ENCODE peak calls at places on chromosomes 4 and X, in seven cellular contexts. Q, V, D, L, O, C and K are unnamed samples.

GRCh38 chr4:120071192-120071795 is 4.6 kb upstream of the MAD2L1 start:
- DNase-seq in D (peak), Q (peak), V (peak), O (no peak), L (peak), C (peak), K (peak)

GRCh38 chr4:94390804-94391410 is 48.3 kb upstream of the HPGDS start:
- DNase-seq in V (peak), Q (peak), C (peak), O (no peak), L (no peak), D (peak), K (peak)

GRCh38 chrX:12798601-12799000 is 7.4 kb downstream of the PRPS2 start:
- DNase-seq in L (no peak), O (no peak), C (no peak), Q (no peak), V (no peak), D (no peak), K (no peak)

GRCh38 chrX:136209016-136209738 is 42.0 kb downstream of the MAP7D3 start:
- DNase-seq in Q (peak), C (peak), L (no peak), O (peak), V (no peak), D (peak), K (peak)

GRCh38 chr4:12633058-12633651 is 851.0 kb downstream of the RAB28 start:
- DNase-seq in C (peak), D (peak), Q (peak), L (peak), O (peak), V (peak), K (peak)

GRCh38 chr4:143433231-143433630 is 80.3 kb upstream of the SMARCA5 start:
- DNase-seq in V (no peak), O (no peak), D (no peak), Q (no peak), C (no peak), L (no peak), K (peak)

GRCh38 chr4:137414802-137415201 is 117.5 kb downstream of the PCDH18 start:
- DNase-seq in D (no peak), L (no peak), Q (no peak), V (no peak), O (no peak), C (no peak), K (no peak)

GRCh38 chr4:172851534-172851933 is 317.1 kb upstream of the GALNT7 start:
- DNase-seq in C (no peak), V (no peak), L (no peak), D (no peak), Q (no peak), O (no peak), K (no peak)

GRCh38 chrX:70433848-70434351 is 10.7 kb upstream of the DLG3 start:
- DNase-seq in C (peak), L (peak), O (peak), D (peak), Q (peak), V (peak), K (peak)

GRCh38 chr4:88964450-88964849 is 92.5 kb downstream of the FAM13A start:
- DNase-seq in Q (peak), C (no peak), D (no peak), V (no peak), L (peak), O (no peak), K (peak)

GRCh38 chr4:121380448-121381147 is at the start of gene QRFPR:
- DNase-seq in D (no peak), V (no peak), L (no peak), C (peak), Q (no peak), O (peak), K (no peak)

GRCh38 chr4:79210636-79211049 is 115.2 kb downstream of the NAA11 start:
- DNase-seq in Q (no peak), C (no peak), D (no peak), O (no peak), V (no peak), L (no peak), K (no peak)

GRCh38 chr4:16686195-16686594 is 212.2 kb downstream of the LDB2 start:
- DNase-seq in O (no peak), V (no peak), L (no peak), C (no peak), Q (no peak), D (no peak), K (peak)

GRCh38 chr4:160318567-160319220 is 1215.8 kb downstream of the RAPGEF2 start:
- DNase-seq in D (no peak), L (peak), O (no peak), C (no peak), V (no peak), Q (no peak), K (no peak)

GRCh38 chrX:12825801-12826200 is 34.6 kb downstream of the PRPS2 start:
- DNase-seq in O (no peak), Q (no peak), C (no peak), V (no peak), L (peak), D (no peak), K (peak)

GRCh38 chr4:140861359-140862181 is 105.4 kb upstream of the TBC1D9 start:
- DNase-seq in C (peak), V (peak), D (peak), O (peak), Q (peak), L (peak), K (peak)

GRCh38 chr4:16120720-16121119 is 36.9 kb upstream of the PROM1 start:
- DNase-seq in D (no peak), C (no peak), O (no peak), V (no peak), L (no peak), Q (no peak), K (no peak)

GRCh38 chrX:69501433-69501832 is 2.7 kb upstream of the NALF2 start:
- DNase-seq in O (peak), V (peak), C (no peak), L (peak), Q (no peak), D (no peak), K (no peak)

GRCh38 chrX:41009816-41010187 is 75.4 kb upstream of the USP9X start:
- DNase-seq in V (no peak), D (no peak), C (no peak), Q (no peak), O (no peak), L (no peak), K (no peak)

GRCh38 chr4:11505225-11505971 is 76.7 kb upstream of the HS3ST1 start:
- DNase-seq in O (no peak), D (no peak), Q (no peak), V (no peak), L (peak), C (no peak), K (peak)

GRCh38 chrX:111447298-111447697 is 35.3 kb upstream of the DCX start:
- DNase-seq in D (peak), C (peak), V (peak), Q (no peak), L (peak), O (peak), K (no peak)

GRCh38 chrX:19833034-19833677 is 54.2 kb downstream of the SH3KBP1 start:
- DNase-seq in D (no peak), L (no peak), C (no peak), Q (no peak), V (no peak), O (no peak), K (no peak)
- TF ChIP-seq MAX in D (no peak), L (no peak), C (no peak), Q (no peak), V (no peak), O (no peak), K (no peak)

GRCh38 chrX:771536-771935 is 140.9 kb downstream of the SHOX start:
- DNase-seq in O (no peak), V (no peak), Q (no peak), C (no peak), L (no peak), D (no peak), K (no peak)
- TF ChIP-seq MAX in O (no peak), V (no peak), Q (no peak), C (no peak), L (no peak), D (no peak), K (no peak)

GRCh38 chr4:112185334-112185733 is 40.1 kb downstream of the FAM241A start:
- DNase-seq in D (no peak), C (no peak), L (no peak), O (no peak), Q (no peak), V (no peak), K (no peak)

GRCh38 chr4:112183252-112183651 is 38.0 kb downstream of the FAM241A start:
- DNase-seq in Q (no peak), C (no peak), O (no peak), D (no peak), L (no peak), V (no peak), K (no peak)

GRCh38 chr4:112181358-112182000 is 36.2 kb downstream of the FAM241A start:
- DNase-seq in L (no peak), C (no peak), Q (no peak), O (no peak), V (no peak), D (no peak), K (no peak)

GRCh38 chr4:112184438-112184837 is 39.2 kb downstream of the FAM241A start:
- DNase-seq in V (no peak), D (no peak), O (no peak), C (no peak), L (no peak), Q (no peak), K (no peak)

DNA sequence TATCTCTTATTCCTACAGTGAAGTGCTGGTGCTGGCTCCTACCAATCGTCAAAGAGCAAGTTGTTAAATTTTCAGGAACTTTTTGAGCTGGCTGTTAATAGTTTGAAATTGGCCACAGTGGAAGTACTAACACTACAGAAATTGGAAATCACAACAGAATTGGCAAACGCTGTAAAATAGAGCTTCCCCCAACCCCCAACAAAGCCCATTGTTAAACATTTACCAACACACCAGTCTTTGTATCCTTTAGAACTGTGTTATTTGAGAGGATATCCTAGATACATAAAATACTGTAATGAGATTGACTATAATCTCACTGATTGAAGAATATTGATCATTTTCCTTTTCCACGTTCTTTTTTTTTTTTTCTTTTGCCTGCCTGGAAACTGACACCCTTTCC is 37.4 kb downstream of the FAM241A start:
- DNase-seq in Q (no peak), V (peak), C (no peak), L (no peak), D (no peak), O (no peak), K (no peak)
- TF ChIP-seq MAX in Q (no peak), V (no peak), C (no peak), L (no peak), D (no peak), O (no peak), K (no peak)

GRCh38 chrX:119272882-119273806 is 37.1 kb downstream of the PGRMC1 start:
- DNase-seq in C (peak), D (no peak), L (no peak), V (no peak), Q (no peak), O (peak), K (peak)
- TF ChIP-seq MAX in C (no peak), D (no peak), L (no peak), V (no peak), Q (no peak), O (peak), K (no peak)

GRCh38 chr4:112882286-112882685 is 167.2 kb upstream of the ANK2 start:
- DNase-seq in L (no peak), C (no peak), V (no peak), O (no peak), D (no peak), Q (no peak), K (no peak)
- TF ChIP-seq MAX in L (no peak), C (no peak), V (no peak), O (no peak), D (no peak), Q (no peak), K (no peak)

GRCh38 chr4:71186566-71187398 is 152.0 kb upstream of the SLC4A4 start:
- DNase-seq in Q (peak), L (no peak), C (peak), V (no peak), O (peak), D (no peak), K (peak)
- TF ChIP-seq MAX in Q (no peak), L (no peak), C (no peak), V (no peak), O (no peak), D (no peak), K (no peak)

GRCh38 chrX:123140454-123140853 is 43.6 kb upstream of the GRIA3 start:
- DNase-seq in D (no peak), V (no peak), O (no peak), Q (no peak), L (no peak), C (no peak), K (no peak)
- TF ChIP-seq MAX in D (no peak), V (no peak), O (no peak), Q (no peak), L (no peak), C (no peak), K (no peak)

DNA sequence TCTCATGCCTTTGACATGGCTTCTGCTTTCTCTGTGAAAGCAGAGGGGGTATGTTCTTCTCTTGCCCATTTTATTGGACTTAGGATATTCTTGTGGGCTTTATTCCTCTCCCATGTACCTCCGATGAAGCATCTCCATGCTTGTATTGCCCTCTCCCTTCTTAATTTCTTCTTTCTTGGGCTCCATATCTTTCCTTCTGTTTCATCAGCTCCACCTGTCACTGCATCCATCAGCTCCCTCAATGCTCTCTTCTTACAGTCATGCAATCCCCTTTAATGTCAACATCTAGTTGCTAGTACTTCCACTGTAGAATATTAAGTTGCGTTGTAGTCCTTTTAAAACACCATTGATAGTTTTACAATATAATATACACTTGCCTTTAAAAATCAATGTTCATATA is 257.6 kb downstream of the GPAT3 start:
- DNase-seq in C (no peak), V (no peak), D (no peak), O (no peak), L (no peak), Q (no peak), K (no peak)
- TF ChIP-seq MAX in C (no peak), V (no peak), D (no peak), O (no peak), L (no peak), Q (no peak), K (no peak)

GRCh38 chr4:8281519-8282133 is 12.1 kb downstream of the HTRA3 start:
- DNase-seq in D (no peak), L (no peak), C (no peak), V (no peak), Q (no peak), O (no peak), K (no peak)
- TF ChIP-seq MAX in D (no peak), L (no peak), C (no peak), V (no peak), Q (no peak), O (no peak), K (no peak)